ENCODE peak calls at places on chromosomes 4 and X, in four cellular contexts. V, H, A and E are unnamed samples.

GRCh38 chr4:56757270-56757746 is 64.2 kb downstream of the SPINK2 start:
- DNase-seq in V (peak; percentile 88), H (peak; percentile 25), A (no peak), E (no peak)

GRCh38 chr4:113316879-113317278 is 267.4 kb downstream of the ANK2 start:
- DNase-seq in V (no peak), H (no peak), A (no peak), E (no peak)

GRCh38 chr4:152843476-152844107 is 63.8 kb downstream of the ARFIP1 start:
- DNase-seq in V (no peak), H (no peak), A (no peak), E (no peak)

GRCh38 chr4:183903021-183903760 is 1.9 kb upstream of the STOX2 start:
- DNase-seq in V (no peak), H (no peak), A (no peak), E (no peak)

GRCh38 chr4:71583971-71584370 is 199.9 kb downstream of the GC start:
- DNase-seq in V (no peak), H (no peak), A (no peak), E (no peak)

GRCh38 chrX:38799995-38800394 is 1.3 kb upstream of the MID1IP1 start:
- DNase-seq in V (no peak), H (no peak), A (no peak), E (no peak)

GRCh38 chrX:22060451-22060940 is 28.4 kb downstream of the PHEX start:
- DNase-seq in V (no peak), H (no peak), A (no peak), E (no peak)

GRCh38 chr4:24719615-24720014 is 75.8 kb upstream of the SOD3 start:
- DNase-seq in V (no peak), H (no peak), A (no peak), E (no peak)

GRCh38 chr4:89657931-89658700 is 178.8 kb downstream of the SNCA start:
- DNase-seq in V (no peak), H (no peak), A (no peak), E (no peak)

GRCh38 chrX:10341309-10341708 is 184.5 kb downstream of the CLCN4 start:
- DNase-seq in V (no peak), H (no peak), A (no peak), E (no peak)

GRCh38 chrX:37371578-37371981 is 22.4 kb downstream of the PRRG1 start:
- DNase-seq in V (no peak), H (no peak), A (no peak), E (no peak)

GRCh38 chrX:67780694-67781109 is 236.9 kb downstream of the AR start:
- DNase-seq in V (peak; percentile 77), H (no peak), A (peak; percentile 74), E (peak; percentile 46)

GRCh38 chrX:15524417-15524816 is 23.8 kb downstream of the BMX start:
- DNase-seq in V (no peak), H (no peak), A (no peak), E (no peak)

GRCh38 chr4:137934921-137935320 is 307.2 kb downstream of the SLC7A11 start:
- DNase-seq in V (no peak), H (no peak), A (no peak), E (no peak)

GRCh38 chrX:15855562-15856256 is 1.1 kb upstream of the AP1S2 start:
- DNase-seq in V (no peak), H (no peak), A (no peak), E (no peak)

GRCh38 chr4:35182451-35182850 is 1061.9 kb downstream of the ARAP2 start:
- DNase-seq in V (no peak), H (no peak), A (no peak), E (no peak)

GRCh38 chr4:174429701-174430100 is 92.6 kb downstream of the HPGD start:
- DNase-seq in V (no peak), H (no peak), A (no peak), E (no peak)

GRCh38 chr4:151409470-151410313 is 716 bp downstream of the FHIP1A start:
- DNase-seq in V (peak; percentile 64), H (no peak), A (peak; percentile 79), E (no peak)

GRCh38 chr4:78673258-78673817 is 102.8 kb upstream of the BMP2K start:
- DNase-seq in V (no peak), H (no peak), A (no peak), E (no peak)

GRCh38 chrX:15737188-15737956 is 698 bp upstream of the CA5B start:
- DNase-seq in V (no peak), H (no peak), A (no peak), E (no peak)

GRCh38 chrX:70029790-70030189 is 19.9 kb downstream of the AWAT2 start:
- DNase-seq in V (no peak), H (no peak), A (no peak), E (no peak)

GRCh38 chrX:13220916-13221315 is 98.9 kb downstream of the ATXN3L start:
- DNase-seq in V (no peak), H (no peak), A (no peak), E (no peak)

GRCh38 chr4:132227349-132228165 is 921.5 kb upstream of the PCDH10 start:
- DNase-seq in V (no peak), H (peak; percentile 1), A (no peak), E (no peak)

GRCh38 chr4:146585761-146586333 is 52.8 kb upstream of the POU4F2 start:
- DNase-seq in V (no peak), H (no peak), A (no peak), E (no peak)

GRCh38 chr4:48680848-48681568 is 99.1 kb downstream of the FRYL start:
- DNase-seq in V (no peak), H (no peak), A (no peak), E (no peak)

GRCh38 chr4:70706516-70706915 is 15.2 kb upstream of the RUFY3 start:
- DNase-seq in V (no peak), H (no peak), A (no peak), E (no peak)

GRCh38 chr4:113300384-113301011 is 251.0 kb downstream of the ANK2 start:
- DNase-seq in V (no peak), H (peak; percentile 7), A (no peak), E (peak; percentile 36)

GRCh38 chrX:113868169-113868568 is 715.7 kb upstream of the HTR2C start:
- DNase-seq in V (no peak), H (no peak), A (no peak), E (no peak)
- TF ChIP-seq EP300 in V (no peak), H (no peak), A (no peak), E (no peak)

GRCh38 chr4:148182230-148182928 is 259.8 kb downstream of the NR3C2 start:
- DNase-seq in V (no peak), H (no peak), A (no peak), E (no peak)
- TF ChIP-seq EP300 in V (no peak), H (no peak), A (no peak), E (no peak)

GRCh38 chr4:10671750-10672149 is 12.8 kb downstream of the CLNK start:
- DNase-seq in V (no peak), H (no peak), A (no peak), E (no peak)

GRCh38 chr4:10670346-10670745 is 14.2 kb downstream of the CLNK start:
- DNase-seq in V (no peak), H (no peak), A (no peak), E (no peak)

GRCh38 chr4:10672379-10672778 is 12.2 kb downstream of the CLNK start:
- DNase-seq in V (no peak), H (no peak), A (no peak), E (no peak)

GRCh38 chr4:10677796-10678497 is 6.6 kb downstream of the CLNK start:
- DNase-seq in V (no peak), H (no peak), A (no peak), E (no peak)

GRCh38 chr4:10673817-10674369 is 10.7 kb downstream of the CLNK start:
- DNase-seq in V (no peak), H (no peak), A (no peak), E (no peak)
- TF ChIP-seq EP300 in V (no peak), H (no peak), A (no peak), E (no peak)

GRCh38 chr4:6854098-6854744 is 55.4 kb upstream of the TBC1D14 start:
- DNase-seq in V (no peak), H (no peak), A (no peak), E (no peak)

GRCh38 chr4:6858997-6859396 is 50.6 kb upstream of the TBC1D14 start:
- DNase-seq in V (no peak), H (no peak), A (no peak), E (no peak)

GRCh38 chr4:6857009-6857882 is 52.4 kb upstream of the TBC1D14 start:
- DNase-seq in V (no peak), H (no peak), A (no peak), E (no peak)

GRCh38 chr4:6856391-6856790 is 53.2 kb upstream of the TBC1D14 start:
- DNase-seq in V (no peak), H (no peak), A (no peak), E (no peak)

DNA sequence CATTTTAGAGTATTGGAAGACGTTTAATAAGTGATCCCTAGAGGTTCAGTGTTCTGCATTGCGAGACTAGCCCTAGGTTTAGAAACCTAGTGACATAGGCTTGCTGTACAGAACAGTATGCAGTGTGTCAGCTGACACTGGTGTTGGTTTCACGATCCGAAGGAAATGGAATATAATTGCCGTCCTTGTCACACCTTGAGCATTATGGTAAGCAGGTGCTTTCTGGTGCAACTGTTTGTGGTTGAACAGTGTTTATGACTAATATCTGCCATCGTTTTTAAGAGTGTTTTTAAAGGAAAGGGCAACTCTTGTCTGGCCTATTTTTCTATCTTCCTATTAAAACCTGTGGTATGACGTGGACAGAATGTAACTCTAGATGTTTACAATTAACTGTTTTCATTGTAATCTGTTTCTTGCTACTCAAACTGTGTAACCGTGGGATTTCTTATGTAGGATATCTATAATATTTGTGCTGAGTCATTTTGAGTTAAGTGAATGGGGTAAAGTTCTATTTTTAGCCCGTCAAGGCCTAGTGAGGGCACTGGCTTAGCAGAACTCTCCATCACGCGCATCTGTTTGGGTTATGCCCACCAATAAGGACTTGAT is 53.8 kb upstream of the TBC1D14 start:
- DNase-seq in V (no peak), H (peak; percentile 19), A (no peak), E (no peak)
- TF ChIP-seq EP300 in V (no peak), H (no peak), A (no peak), E (no peak)